ENCODE peak calls at places on chromosomes 13 and 19, in six cellular contexts. L is CD4-positive, alpha-beta T cell; C is stimulated activated CD4-positive, alpha-beta T cell treated with anti-CD3 and anti-CD28 coated beads, Interleukin-4, amount 100 ng/mL, for 4 hours; D is effector CD8-positive, alpha-beta T cell; O is stimulated activated effector memory CD8-positive, alpha-beta T cell treated with anti-CD3 and anti-CD28 coated beads, Interleukin-12 subunit alpha, Interleukin-12 subunit beta, amount 100 ng/mL, for 72 hours; N is neural progenitor cell. S is an unnamed sample.

GRCh38 chr19:2213799-2214198 is 22.3 kb downstream of the PLEKHJ1 start:
- DNase-seq in L (no peak), C (no peak), D (no peak), O (no peak), N (no peak), S (no peak)

GRCh38 chr13:37127706-37128241 is 22.3 kb upstream of the CSNK1A1L start:
- DNase-seq in L (no peak), C (no peak), D (no peak), O (no peak), N (no peak), S (no peak)

GRCh38 chr13:99898421-99898820 is 73.1 kb downstream of the ZIC5 start:
- DNase-seq in L (no peak), C (no peak), D (no peak), O (no peak), N (no peak), S (no peak)

GRCh38 chr13:21033224-21033855 is 28.0 kb downstream of the LATS2 start:
- DNase-seq in L (no peak), C (no peak), D (no peak), O (no peak), N (no peak), S (no peak)

GRCh38 chr19:54804101-54804500 is 691 bp downstream of the KIR2DL4 start:
- DNase-seq in L (no peak), C (no peak), D (no peak), O (no peak), N (no peak), S (no peak)

GRCh38 chr19:54320271-54320670 is 7.3 kb upstream of the LILRA5 start:
- DNase-seq in L (no peak), C (no peak), D (no peak), O (no peak), N (no peak), S (no peak)

GRCh38 chr13:45222919-45223318 is 22.1 kb upstream of the KCTD4 start:
- DNase-seq in L (no peak), C (no peak), D (no peak), O (no peak), N (no peak), S (no peak)

GRCh38 chr13:40101708-40102359 is 446.4 kb downstream of the COG6 start:
- DNase-seq in L (no peak), C (peak), D (no peak), O (peak), N (no peak), S (no peak)

GRCh38 chr19:1312732-1313694 is 27.3 kb downstream of the EFNA2 start:
- DNase-seq in L (no peak), C (no peak), D (no peak), O (no peak), N (peak), S (no peak)

GRCh38 chr19:45448887-45449299 is 18.9 kb upstream of the FOSB start:
- DNase-seq in L (no peak), C (no peak), D (no peak), O (no peak), N (no peak), S (no peak)

GRCh38 chr19:38674388-38675133 is 27.1 kb downstream of the ACTN4 start:
- DNase-seq in L (no peak), C (no peak), D (no peak), O (no peak), N (no peak), S (no peak)